ENCODE peak calls at places on chromosomes 11 and 22, in four cellular contexts. U is mammary epithelial cell; O is stimulated activated CD8-positive, alpha-beta memory T cell treated with anti-CD3 and anti-CD28 coated beads, Interleukin-15, amount 100 ng/mL, for 24 hours; K is cardiac muscle cell. H is an unnamed sample.

GRCh38 chr11:62538470-62539237 is 8.0 kb downstream of the AHNAK start:
- DNase-seq in U (no peak), O (no peak), K (no peak), H (no peak)

GRCh38 chr11:32884770-32885384 is 7.7 kb upstream of the QSER1 start:
- DNase-seq in U (no peak), O (no peak), K (peak; percentile 35), H (no peak)

GRCh38 chr11:111604392-111605009 is 2.3 kb downstream of the SIK2 start:
- DNase-seq in U (peak; percentile 34), O (no peak), K (peak; percentile 62), H (no peak)

GRCh38 chr11:1472180-1473005 is 14.2 kb downstream of the MOB2 start:
- DNase-seq in U (peak; percentile 14), O (no peak), K (no peak), H (no peak)

GRCh38 chr11:61281581-61282250 is 13.4 kb downstream of the VWCE start:
- DNase-seq in U (peak; percentile 22), O (peak; percentile 26), K (peak; percentile 58), H (peak; percentile 82)

GRCh38 chr11:93524173-93524536 is 19.0 kb downstream of the SMCO4 start:
- DNase-seq in U (no peak), O (no peak), K (no peak), H (no peak)

GRCh38 chr11:47388697-47389576 is 10.6 kb upstream of the SPI1 start:
- DNase-seq in U (no peak), O (no peak), K (no peak), H (no peak)

GRCh38 chr22:27197618-27198017 is 540.2 kb downstream of the MIAT start:
- DNase-seq in U (no peak), O (no peak), K (no peak), H (no peak)

GRCh38 chr11:113578164-113578455 is 102.9 kb upstream of the DRD2 start:
- DNase-seq in U (no peak), O (no peak), K (no peak), H (no peak)

GRCh38 chr22:42364641-42365336 is 67.4 kb downstream of the NFAM1 start:
- DNase-seq in U (no peak), O (no peak), K (peak; percentile 62), H (no peak)

GRCh38 chr11:72583177-72583553 is 91.1 kb downstream of the PDE2A start:
- DNase-seq in U (no peak), O (no peak), K (no peak), H (no peak)

GRCh38 chr11:45209904-45210699 is 63.7 kb downstream of the PRDM11 start:
- DNase-seq in U (no peak), O (no peak), K (peak; percentile 95), H (peak; percentile 71)

GRCh38 chr11:32079511-32079910 is 11.4 kb upstream of the RCN1 start:
- DNase-seq in U (no peak), O (no peak), K (no peak), H (no peak)

GRCh38 chr11:133930767-133931448 is 25.9 kb downstream of the IGSF9B start:
- DNase-seq in U (no peak), O (no peak), K (no peak), H (peak; percentile 57)

GRCh38 chr11:67400942-67401494 is 640 bp downstream of the PPP1CA start:
- DNase-seq in U (no peak), O (no peak), K (peak; percentile 21), H (no peak)

GRCh38 chr11:63553759-63554158 is 9.4 kb downstream of the PLAAT2 start:
- DNase-seq in U (no peak), O (no peak), K (peak; percentile 65), H (no peak)

GRCh38 chr11:58046231-58046630 is 15.5 kb downstream of the OR6Q1 start:
- DNase-seq in U (peak; percentile 62), O (no peak), K (no peak), H (no peak)

GRCh38 chr11:48001438-48002021 is 21.2 kb downstream of the PTPRJ start:
- DNase-seq in U (no peak), O (no peak), K (peak; percentile 65), H (no peak)

GRCh38 chr11:12164061-12165014 is 53.9 kb downstream of the MICAL2 start:
- DNase-seq in U (peak; percentile 99), O (no peak), K (peak; percentile 81), H (no peak)

GRCh38 chr11:65867284-65868071 is 5.1 kb downstream of the EFEMP2 start:
- DNase-seq in U (no peak), O (no peak), K (peak; percentile 23), H (no peak)

GRCh38 chr22:41946360-41947180 is at the start of gene CENPM:
- DNase-seq in U (peak; percentile 94), O (peak; percentile 75), K (peak; percentile 95), H (peak; percentile 94)

GRCh38 chr11:69360606-69361005 is 66.7 kb downstream of the MYEOV start:
- DNase-seq in U (no peak), O (no peak), K (no peak), H (peak; percentile 1)

GRCh38 chr11:117879516-117880480 is 3.3 kb upstream of the FXYD6 start:
- DNase-seq in U (no peak), O (no peak), K (no peak), H (no peak)

GRCh38 chr11:76843916-76844315 is 16.8 kb upstream of the ACER3 start:
- DNase-seq in U (no peak), O (no peak), K (no peak), H (no peak)

GRCh38 chr11:104122008-104122635 is 41.8 kb downstream of the PDGFD start:
- DNase-seq in U (no peak), O (no peak), K (no peak), H (no peak)

GRCh38 chr22:50145741-50146439 is 24.6 kb upstream of the PANX2 start:
- DNase-seq in U (no peak), O (no peak), K (no peak), H (no peak)

GRCh38 chr11:75802022-75802912 is 12.7 kb upstream of the UVRAG start:
- DNase-seq in U (no peak), O (no peak), K (no peak), H (no peak)

GRCh38 chr11:2761131-2762030 is 61.6 kb upstream of the KCNQ1OT1 start:
- DNase-seq in U (no peak), O (no peak), K (no peak), H (peak; percentile 2)

GRCh38 chr11:112605093-112605666 is 344.5 kb upstream of the PLET1 start:
- DNase-seq in U (peak; percentile 91), O (no peak), K (no peak), H (no peak)

GRCh38 chr11:44229003-44229570 is 80.9 kb downstream of the ALX4 start:
- DNase-seq in U (peak; percentile 75), O (no peak), K (no peak), H (no peak)

GRCh38 chr11:69575296-69576068 is 65.5 kb upstream of the CCND1 start:
- DNase-seq in U (no peak), O (no peak), K (no peak), H (no peak)

GRCh38 chr22:45083659-45084305 is 74.0 kb upstream of the PHF21B start:
- DNase-seq in U (peak; percentile 65), O (no peak), K (peak; percentile 17), H (no peak)

GRCh38 chr11:6216501-6216900 is 11.1 kb downstream of the C11orf42 start:
- DNase-seq in U (no peak), O (no peak), K (no peak), H (no peak)

GRCh38 chr22:40396882-40397281 is 26.5 kb downstream of the SGSM3 start:
- DNase-seq in U (peak; percentile 60), O (no peak), K (peak; percentile 89), H (peak; percentile 74)

GRCh38 chr11:2273311-2273710 is 2.9 kb upstream of the ASCL2 start:
- DNase-seq in U (no peak), O (no peak), K (no peak), H (no peak)

GRCh38 chr11:134364261-134364660 is 32.5 kb downstream of the GLB1L2 start:
- DNase-seq in U (no peak), O (no peak), K (no peak), H (no peak)

GRCh38 chr22:17966403-17966717 is 58.0 kb downstream of the MICAL3 start:
- DNase-seq in U (no peak), O (no peak), K (no peak), H (no peak)

GRCh38 chr11:67646535-67647336 is 3.8 kb downstream of the ACY3 start:
- DNase-seq in U (no peak), O (no peak), K (no peak), H (no peak)